ENCODE peak calls at places on chromosomes 7 and 10, in seven cellular contexts. M is transverse colon, T is IMR-90, X is GM12891, E is NB4, L is heart left ventricle, A is body of pancreas. F is an unnamed sample.

GRCh38 chr7:17234398-17235021 is 63.9 kb upstream of the AHR start:
- DNase-seq in A (peak), T (peak), L (peak), M (peak), X (peak), E (peak), F (peak)

GRCh38 chr7:132030161-132030568 is 473.7 kb upstream of the PODXL start:
- DNase-seq in X (no peak), E (no peak), L (peak), T (no peak), A (peak), M (peak), F (no peak)

GRCh38 chr7:157846281-157846680 is 509.5 kb downstream of the DNAJB6 start:
- DNase-seq in T (no peak), A (no peak), L (no peak), E (peak), X (no peak), M (no peak), F (no peak)

GRCh38 chr7:124497209-124497608 is 268.4 kb downstream of the GPR37 start:
- DNase-seq in X (no peak), M (no peak), E (no peak), A (peak), T (no peak), L (no peak), F (no peak)

GRCh38 chr7:33610918-33611317 is 294.4 kb upstream of the BMPER start:
- DNase-seq in E (no peak), A (no peak), X (no peak), L (no peak), M (no peak), T (no peak), F (no peak)

GRCh38 chr7:111587715-111588433 is 25.6 kb upstream of the IMMP2L start:
- DNase-seq in X (no peak), T (no peak), M (no peak), E (no peak), A (no peak), L (no peak), F (no peak)

GRCh38 chr10:107616031-107616430 is 451.5 kb upstream of the SORCS1 start:
- DNase-seq in T (no peak), E (no peak), X (no peak), A (no peak), L (no peak), M (no peak), F (no peak)

GRCh38 chr7:159008055-159008405 is 136.6 kb downstream of the VIPR2 start:
- DNase-seq in M (no peak), X (no peak), L (no peak), E (no peak), A (no peak), T (no peak), F (no peak)

GRCh38 chr10:8061274-8062211 is 7.1 kb downstream of the GATA3 start:
- DNase-seq in T (no peak), M (no peak), L (no peak), E (peak), X (no peak), A (no peak), F (no peak)

GRCh38 chr7:19051767-19052375 is 65.6 kb downstream of the TWIST1 start:
- DNase-seq in A (peak), M (peak), T (peak), L (peak), X (peak), E (peak), F (no peak)

GRCh38 chr7:3592438-3593134 is 291.5 kb downstream of the SDK1 start:
- DNase-seq in E (no peak), A (peak), L (no peak), X (no peak), T (peak), M (no peak), F (no peak)

GRCh38 chr7:42617781-42618457 is 294.0 kb downstream of the C7orf25 start:
- DNase-seq in X (no peak), E (peak), L (no peak), A (no peak), M (no peak), T (no peak), F (no peak)

GRCh38 chr7:105675873-105676484 is 94.7 kb upstream of the EFCAB10 start:
- DNase-seq in M (peak), L (peak), T (no peak), E (peak), X (no peak), A (peak), F (no peak)

GRCh38 chr7:35424869-35425495 is 171.1 kb upstream of the TBX20 start:
- DNase-seq in M (peak), L (peak), T (peak), X (peak), A (peak), E (peak), F (peak)

GRCh38 chr7:46930336-46930735 is 651.6 kb downstream of the TNS3 start:
- DNase-seq in T (peak), L (no peak), X (no peak), E (peak), M (no peak), A (no peak), F (peak)

GRCh38 chr7:69839782-69840181 is 241.5 kb downstream of the AUTS2 start:
- DNase-seq in M (no peak), E (no peak), T (no peak), L (no peak), X (no peak), A (no peak), F (no peak)

GRCh38 chr10:15715619-15716227 is 4.0 kb downstream of the ITGA8 start:
- DNase-seq in E (no peak), L (no peak), M (no peak), X (no peak), A (no peak), T (no peak), F (no peak)

GRCh38 chr7:28858206-28858605 is 99.9 kb downstream of the TRIL start:
- DNase-seq in E (no peak), A (no peak), L (no peak), M (no peak), X (no peak), T (peak), F (no peak)

GRCh38 chr10:61744469-61744868 is 81.7 kb downstream of the CABCOCO1 start:
- DNase-seq in X (no peak), A (no peak), L (no peak), E (peak), M (no peak), T (no peak), F (no peak)

GRCh38 chr10:92822964-92823363 is 25.4 kb upstream of the EXOC6 start:
- DNase-seq in T (peak), L (no peak), E (peak), M (no peak), A (no peak), X (no peak), F (no peak)

GRCh38 chr10:36336315-36336714 is 694.2 kb upstream of the FZD8 start:
- DNase-seq in M (no peak), L (no peak), A (no peak), X (no peak), E (no peak), T (peak), F (no peak)

GRCh38 chr10:36325815-36326214 is 683.7 kb upstream of the FZD8 start:
- DNase-seq in L (no peak), A (no peak), X (no peak), T (no peak), M (no peak), E (no peak), F (no peak)

DNA sequence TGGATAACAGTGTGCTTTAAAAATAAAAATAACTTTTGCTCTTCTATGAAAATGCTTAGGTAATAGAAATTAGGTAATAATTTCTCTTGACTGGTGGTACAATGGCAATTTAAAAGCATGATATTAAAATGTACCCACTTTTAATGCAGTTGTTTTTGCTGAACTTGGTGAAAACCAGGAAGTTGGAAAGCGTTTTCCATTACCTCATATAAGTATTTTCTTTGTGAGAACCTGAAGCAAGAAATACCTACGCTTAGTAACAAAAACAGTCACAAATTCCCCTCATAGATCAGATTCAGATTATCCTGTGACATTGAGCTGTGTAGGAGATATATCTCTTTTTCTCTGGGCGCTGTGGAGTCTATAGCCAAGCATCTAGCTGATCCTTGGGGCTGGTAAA is 689.0 kb upstream of the FZD8 start:
- DNase-seq in T (no peak), E (no peak), X (no peak), A (no peak), L (no peak), M (no peak), F (no peak)
- TF ChIP-seq POLR2A in T (no peak), E (no peak), X (no peak), A (no peak), L (no peak), M (no peak), F (no peak)

DNA sequence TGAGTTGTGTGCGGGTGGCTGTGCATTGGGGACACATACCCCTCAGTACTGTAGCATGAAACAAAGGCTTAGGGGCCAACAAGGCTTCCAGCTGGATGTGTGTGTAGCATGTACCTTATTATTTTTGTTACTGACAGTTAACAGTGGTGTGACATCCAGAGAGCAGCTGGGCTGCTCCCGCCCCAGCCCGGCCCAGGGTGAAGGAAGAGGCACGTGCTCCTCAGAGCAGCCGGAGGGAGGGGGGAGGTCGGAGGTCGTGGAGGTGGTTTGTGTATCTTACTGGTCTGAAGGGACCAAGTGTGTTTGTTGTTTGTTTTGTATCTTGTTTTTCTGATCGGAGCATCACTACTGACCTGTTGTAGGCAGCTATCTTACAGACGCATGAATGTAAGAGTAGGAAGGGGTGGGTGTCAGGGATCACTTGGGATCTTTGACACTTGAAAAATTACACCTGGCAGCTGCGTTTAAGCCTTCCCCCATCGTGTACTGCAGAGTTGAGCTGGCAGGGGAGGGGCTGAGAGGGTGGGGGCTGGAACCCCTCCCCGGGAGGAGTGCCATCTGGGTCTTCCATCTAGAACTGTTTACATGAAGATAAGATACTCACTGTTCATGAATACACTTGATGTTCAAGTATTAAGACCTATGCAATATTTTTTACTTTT is 1.8 kb downstream of the DDIT4 start:
- DNase-seq in L (no peak), T (peak), X (no peak), A (peak), E (peak), M (peak), F (no peak)
- TF ChIP-seq POLR2A in L (no peak), T (no peak), X (no peak), A (no peak), E (no peak), M (no peak), F (no peak)

GRCh38 chr7:10312942-10313341 is 660.7 kb upstream of the PHF14 start:
- DNase-seq in L (no peak), T (no peak), E (no peak), A (no peak), X (no peak), M (no peak), F (no peak)

GRCh38 chr7:10316488-10316887 is 657.2 kb upstream of the PHF14 start:
- DNase-seq in L (no peak), T (no peak), E (no peak), X (no peak), A (no peak), M (no peak), F (no peak)

GRCh38 chr7:10315881-10316280 is 657.8 kb upstream of the PHF14 start:
- DNase-seq in T (no peak), A (no peak), M (no peak), L (no peak), X (no peak), E (no peak), F (no peak)
- TF ChIP-seq POLR2A in T (no peak), A (no peak), M (no peak), L (no peak), X (no peak), E (no peak), F (no peak)

GRCh38 chr7:90401989-90402388 is 1.3 kb upstream of the CLDN12 start:
- DNase-seq in E (no peak), X (no peak), A (no peak), T (peak), M (peak), L (no peak), F (no peak)

GRCh38 chr7:90402785-90403173 is 482 bp upstream of the CLDN12 start:
- DNase-seq in E (no peak), L (no peak), X (no peak), M (no peak), T (no peak), A (no peak), F (no peak)

GRCh38 chr7:90407484-90407821 is 4.2 kb downstream of the CLDN12 start:
- DNase-seq in M (no peak), T (no peak), A (no peak), L (no peak), X (no peak), E (no peak), F (no peak)

GRCh38 chr7:90404777-90405176 is 1.5 kb downstream of the CLDN12 start:
- DNase-seq in T (peak), X (no peak), E (peak), M (no peak), L (no peak), A (no peak), F (no peak)

DNA sequence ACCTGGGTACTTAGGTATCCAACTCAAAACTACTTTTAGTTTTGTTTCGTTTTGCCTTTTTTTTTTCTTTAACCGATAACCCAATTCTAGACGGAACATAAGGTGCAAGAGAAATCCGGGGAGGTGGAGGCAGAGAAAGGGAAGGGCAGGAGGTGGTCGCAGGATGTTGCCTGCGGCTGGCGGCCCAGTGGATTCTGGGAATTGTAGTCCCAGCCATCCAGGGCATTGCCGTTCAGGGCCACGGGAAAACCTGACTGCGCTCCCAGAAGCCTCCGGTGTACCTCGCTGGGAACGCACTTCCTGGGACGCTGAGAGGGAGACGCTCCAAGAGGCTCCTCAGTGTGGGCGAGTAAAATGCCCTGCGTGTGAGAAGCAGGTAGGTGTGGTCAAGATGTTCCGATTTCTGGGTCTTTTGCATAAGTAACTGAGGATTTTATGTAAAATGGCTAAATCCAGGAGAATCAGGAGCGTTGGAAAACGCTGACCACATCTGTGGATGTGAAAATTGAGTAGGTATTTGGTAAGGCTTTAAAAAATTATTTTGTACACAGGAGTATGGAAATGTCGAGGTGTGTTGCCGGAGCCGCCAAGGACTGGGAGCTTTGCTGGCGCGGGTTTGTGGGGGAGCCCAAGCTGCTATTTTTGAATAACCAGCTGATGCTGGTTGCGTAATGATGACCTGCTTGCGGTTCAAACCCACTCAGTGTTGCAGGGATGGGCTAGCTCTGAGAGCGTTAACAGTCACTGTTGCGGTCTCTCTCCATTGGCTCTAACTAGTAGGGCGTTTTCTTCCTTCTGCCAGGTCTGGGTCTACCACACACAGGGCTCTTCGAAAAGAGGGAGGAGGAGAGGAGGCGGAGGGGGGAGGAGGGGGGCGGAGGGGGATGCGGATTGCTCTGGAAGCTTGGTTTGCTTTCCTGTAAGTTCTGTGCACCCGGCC is at the start of gene CLDN12:
- DNase-seq in T (peak), A (peak), M (peak), X (peak), L (peak), E (peak), F (peak)
- TF ChIP-seq POLR2A in T (peak), A (peak), M (peak), X (peak), L (peak), E (peak), F (peak)

GRCh38 chr10:102712089-102712488 is 2.1 kb downstream of the ARL3 start:
- DNase-seq in E (no peak), T (no peak), A (no peak), X (no peak), M (no peak), L (no peak), F (no peak)

GRCh38 chr10:102714621-102715455 is at the start of gene SFXN2:
- DNase-seq in M (peak), T (no peak), X (no peak), L (no peak), E (peak), A (peak), F (no peak)

GRCh38 chr10:102713814-102714620 is at the start of gene ARL3:
- DNase-seq in X (peak), M (peak), L (peak), T (peak), E (peak), A (peak), F (peak)

GRCh38 chr10:102712843-102713242 is 1.4 kb downstream of the ARL3 start:
- DNase-seq in M (no peak), T (no peak), X (no peak), A (no peak), L (no peak), E (no peak), F (no peak)

GRCh38 chr10:102713483-102713813 is 749 bp downstream of the ARL3 start:
- DNase-seq in E (no peak), M (no peak), T (peak), L (no peak), X (no peak), A (no peak), F (no peak)
- TF ChIP-seq POLR2A in E (no peak), M (no peak), T (no peak), L (no peak), X (peak), A (no peak), F (no peak)

GRCh38 chr10:100996678-100997363 is 2.8 kb upstream of the LZTS2 start:
- DNase-seq in X (no peak), A (peak), T (no peak), M (peak), L (no peak), E (peak), F (no peak)
- TF ChIP-seq POLR2A in X (no peak), A (no peak), T (no peak), M (no peak), L (no peak), E (peak), F (no peak)

F was measured in H54.